ENCODE peak calls at places on chromosome 22, in four cellular contexts. E is BJ, F is breast epithelium, V is heart right ventricle. X is an unnamed sample.

GRCh38 chr22:39351689-39352214 is 2.0 kb downstream of the SYNGR1 start:
- DNase-seq in E (no peak), F (peak; percentile 55), V (no peak), X (no peak)

GRCh38 chr22:32996702-32997101 is 61.5 kb downstream of the SYN3 start:
- DNase-seq in E (no peak), F (no peak), V (peak; percentile 35), X (no peak)

GRCh38 chr22:22417495-22418162 is 90.9 kb downstream of the ZNF280B start:
- DNase-seq in E (no peak), F (no peak), V (no peak), X (no peak)

GRCh38 chr22:39467390-39467901 is 10.6 kb downstream of the MGAT3 start:
- DNase-seq in E (no peak), F (no peak), V (no peak), X (no peak)

GRCh38 chr22:41799486-41800347 is 762 bp upstream of the CCDC134 start:
- DNase-seq in E (no peak), F (no peak), V (peak; percentile 34), X (no peak)

GRCh38 chr22:39234157-39234793 is 10.5 kb downstream of the PDGFB start:
- DNase-seq in E (no peak), F (no peak), V (peak; percentile 84), X (no peak)

GRCh38 chr22:37549704-37550059 is 10.6 kb upstream of the CDC42EP1 start:
- DNase-seq in E (no peak), F (peak; percentile 76), V (no peak), X (no peak)

GRCh38 chr22:41910599-41911291 is 4.1 kb downstream of the SHISA8 start:
- DNase-seq in E (no peak), F (no peak), V (peak; percentile 49), X (no peak)

GRCh38 chr22:38243007-38243775 is 29.6 kb downstream of the TMEM184B start:
- DNase-seq in E (no peak), F (no peak), V (no peak), X (no peak)

GRCh38 chr22:27892064-27892463 is 27.0 kb downstream of the PITPNB start:
- DNase-seq in E (no peak), F (no peak), V (no peak), X (no peak)

GRCh38 chr22:30306629-30307016 is 17.3 kb upstream of the CASTOR1 start:
- DNase-seq in E (no peak), F (no peak), V (no peak), X (no peak)

GRCh38 chr22:36544107-36544620 is 15.2 kb upstream of the EIF3D start:
- DNase-seq in E (no peak), F (no peak), V (no peak), X (peak; percentile 57)

GRCh38 chr22:42990131-42990838 is 24.7 kb downstream of the PACSIN2 start:
- DNase-seq in E (no peak), F (no peak), V (no peak), X (peak; percentile 80)

GRCh38 chr22:23583836-23584235 is 3.7 kb upstream of the IGLL1 start:
- DNase-seq in E (no peak), F (no peak), V (no peak), X (no peak)

GRCh38 chr22:50314455-50315288 is 7.2 kb upstream of the PLXNB2 start:
- DNase-seq in E (no peak), F (no peak), V (no peak), X (no peak)

GRCh38 chr22:33918676-33919590 is 1.3 kb downstream of the LARGE1 start:
- DNase-seq in E (no peak), F (no peak), V (no peak), X (no peak)

GRCh38 chr22:24088796-24089195 is 77.7 kb downstream of the CABIN1 start:
- DNase-seq in E (peak; percentile 37), F (no peak), V (no peak), X (peak; percentile 4)

GRCh38 chr22:38924197-38924952 is 33.0 kb upstream of the APOBEC3A start:
- DNase-seq in E (peak; percentile 82), F (peak; percentile 77), V (peak; percentile 78), X (peak; percentile 69)

GRCh38 chr22:33493476-33494205 is 426.6 kb downstream of the LARGE1 start:
- DNase-seq in E (no peak), F (no peak), V (no peak), X (no peak)

GRCh38 chr22:38965614-38966378 is 8.4 kb downstream of the APOBEC3A start:
- DNase-seq in E (no peak), F (no peak), V (no peak), X (no peak)

GRCh38 chr22:39264344-39265116 is 19.7 kb upstream of the PDGFB start:
- DNase-seq in E (no peak), F (no peak), V (peak; percentile 57), X (no peak)

GRCh38 chr22:29581799-29582198 is 886 bp upstream of the NIPSNAP1 start:
- DNase-seq in E (no peak), F (no peak), V (no peak), X (no peak)

GRCh38 chr22:36149464-36149863 is 11.1 kb downstream of the APOL3 start:
- DNase-seq in E (no peak), F (no peak), V (no peak), X (no peak)

GRCh38 chr22:41256254-41256897 is 15.6 kb upstream of the CHADL start:
- DNase-seq in E (peak; percentile 28), F (peak; percentile 41), V (no peak), X (peak; percentile 17)

GRCh38 chr22:27406389-27406861 is 395.1 kb downstream of the MN1 start:
- DNase-seq in E (no peak), F (no peak), V (no peak), X (no peak)

GRCh38 chr22:47061226-47061625 is 298.8 kb downstream of the TBC1D22A start:
- DNase-seq in E (no peak), F (no peak), V (no peak), X (no peak)

GRCh38 chr22:46942816-46943783 is 180.7 kb downstream of the TBC1D22A start:
- DNase-seq in E (no peak), F (no peak), V (peak; percentile 67), X (no peak)

GRCh38 chr22:29442976-29443375 is 4.6 kb downstream of the RFPL1 start:
- DNase-seq in E (no peak), F (no peak), V (no peak), X (no peak)

GRCh38 chr22:31846161-31847115 is 92.6 kb downstream of the DEPDC5 start:
- DNase-seq in E (no peak), F (no peak), V (no peak), X (no peak)
- TF ChIP-seq CTCF in E (no peak), F (no peak), V (peak; percentile 14), X (peak; percentile 22)

DNA sequence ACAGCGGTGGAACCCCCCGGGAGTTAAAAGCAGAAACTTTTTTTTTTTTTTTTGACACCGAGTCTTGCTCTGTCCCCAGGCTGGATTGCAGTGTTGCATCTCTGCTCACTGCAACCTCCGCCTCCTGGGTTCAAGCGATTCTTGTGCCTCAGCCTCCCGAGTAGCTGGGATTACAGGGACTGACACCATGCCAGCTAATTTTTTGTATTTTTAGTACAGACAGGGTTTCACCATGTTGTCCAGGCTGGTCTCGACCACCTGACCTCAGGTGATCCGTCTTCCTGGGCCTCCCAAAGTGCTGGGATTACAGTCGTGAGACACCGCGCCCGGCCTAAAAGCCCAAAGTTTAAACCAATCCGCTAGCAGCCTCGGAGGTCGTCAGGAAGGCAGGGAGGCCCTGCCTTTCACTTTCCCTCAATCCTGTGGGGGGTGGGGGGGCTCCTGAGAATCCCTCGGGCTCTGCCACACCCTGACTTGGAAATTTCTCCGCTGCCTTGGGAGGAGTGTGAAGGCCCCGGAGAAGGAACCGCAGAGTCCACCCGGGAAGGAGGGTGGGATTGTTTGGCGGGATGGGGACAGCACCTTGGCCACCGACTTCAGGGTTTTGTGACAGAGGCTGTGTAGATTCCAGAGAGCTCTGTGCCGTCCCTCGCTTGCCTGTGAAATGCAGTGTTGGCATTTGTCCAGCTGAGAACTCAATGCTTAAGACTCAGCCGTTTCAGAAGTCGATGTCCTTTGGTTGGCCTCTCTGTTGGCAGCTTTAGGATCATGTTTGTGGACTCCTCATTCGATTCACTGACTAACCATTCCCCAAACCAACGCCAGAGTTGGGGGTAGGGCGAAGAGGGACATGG is 1.0 kb downstream of the ARHGAP8 start:
- DNase-seq in E (no peak), F (peak; percentile 65), V (no peak), X (no peak)
- H3K4me3 ChIP-seq in E (no peak overlapping the region), F (no peak overlapping the region), V (no peak overlapping the region), X (no peak overlapping the region)

DNA sequence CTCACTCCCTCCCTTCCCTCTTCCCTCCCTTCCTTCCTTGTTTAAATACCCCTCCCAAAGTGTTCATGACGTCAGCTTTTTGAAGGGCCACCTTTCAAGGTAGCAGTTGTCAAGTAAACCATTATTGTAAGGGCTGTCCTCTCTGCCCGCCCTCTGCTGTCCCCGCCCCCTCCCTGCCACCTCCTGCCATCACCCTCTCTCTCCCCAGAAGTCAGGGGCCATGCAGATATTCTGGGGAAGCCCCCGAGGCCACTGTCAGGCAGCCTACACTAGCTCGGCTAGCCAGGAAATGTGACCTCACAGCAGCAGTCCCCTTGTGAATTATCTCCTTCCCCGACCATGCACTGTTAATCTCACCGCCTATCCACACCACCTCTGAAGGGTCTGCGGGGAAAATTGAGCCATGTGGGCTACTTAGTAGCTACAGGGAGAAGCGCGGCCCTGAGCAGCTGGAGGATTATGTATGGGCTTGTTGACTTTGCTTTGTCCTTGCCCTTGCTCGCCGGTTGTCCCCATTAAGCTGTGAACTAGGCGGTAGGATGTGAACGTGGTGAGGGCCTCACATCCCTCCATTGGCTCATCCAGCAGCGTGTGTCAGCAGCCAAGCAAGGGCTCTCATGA is 42.1 kb upstream of the ATXN10 start:
- DNase-seq in E (no peak), F (no peak), V (no peak), X (no peak)
- TF ChIP-seq CTCF in E (no peak), F (no peak), V (no peak), X (no peak)

GRCh38 chr22:17703811-17704210 is 65.3 kb downstream of the BCL2L13 start:
- DNase-seq in E (no peak), F (no peak), V (no peak), X (no peak)

GRCh38 chr22:17706451-17706900 is 67.8 kb downstream of the BID start:
- DNase-seq in E (peak; percentile 82), F (peak; percentile 61), V (peak; percentile 35), X (peak; percentile 86)

GRCh38 chr22:17706947-17707346 is 67.3 kb downstream of the BID start:
- DNase-seq in E (no peak), F (no peak), V (no peak), X (no peak)

GRCh38 chr22:17707526-17707925 is 66.7 kb downstream of the BID start:
- DNase-seq in E (no peak), F (no peak), V (no peak), X (no peak)

GRCh38 chr22:17705565-17706450 is 67.3 kb downstream of the BCL2L13 start:
- DNase-seq in E (no peak), F (no peak), V (no peak), X (no peak)
- H3K4me3 ChIP-seq in E (peak overlapping the region; percentile 15), F (peak overlapping the region; percentile 35), V (peak overlapping the region; percentile 40), X (no peak overlapping the region)

GRCh38 chr22:20786536-20786979 is 12.6 kb downstream of the SERPIND1 start:
- DNase-seq in E (no peak), F (no peak), V (peak; percentile 31), X (no peak)

GRCh38 chr22:20786048-20786447 is 12.1 kb downstream of the SERPIND1 start:
- DNase-seq in E (no peak), F (no peak), V (no peak), X (no peak)

GRCh38 chr22:20787223-20787622 is 13.3 kb downstream of the SERPIND1 start:
- DNase-seq in E (no peak), F (no peak), V (no peak), X (no peak)

GRCh38 chr22:20787746-20788626 is 14.1 kb downstream of the SERPIND1 start:
- DNase-seq in E (no peak), F (no peak), V (no peak), X (no peak)

GRCh38 chr22:20788627-20789344 is 14.9 kb downstream of the SERPIND1 start:
- DNase-seq in E (no peak), F (no peak), V (no peak), X (no peak)
- TF ChIP-seq CTCF in E (no peak), F (no peak), V (no peak), X (no peak)